ENCODE peak calls at places on chromosomes 4 and X, in four cellular contexts. N is ovary, V is left lung, G is kidney. L is an unnamed sample. For H3K4me1, the result is how much of the 10 kb centered on the place peaks cover.

GRCh38 chrX:2690856-2691542 is at the start of gene CD99:
- DNase-seq in N (peak), V (peak), G (peak), L (peak)

GRCh38 chr4:147772459-147772969 is 40.6 kb downstream of the ARHGAP10 start:
- DNase-seq in N (no peak), V (no peak), G (no peak), L (no peak)

GRCh38 chr4:40829586-40829985 is 79.8 kb downstream of the NSUN7 start:
- DNase-seq in N (no peak), V (no peak), G (no peak), L (no peak)

GRCh38 chrX:38627683-38628082 is 66.3 kb downstream of the TSPAN7 start:
- DNase-seq in N (no peak), V (no peak), G (no peak), L (no peak)

GRCh38 chrX:18210470-18210869 is 10.2 kb downstream of the BEND2 start:
- DNase-seq in N (no peak), V (no peak), G (no peak), L (no peak)

GRCh38 chr4:157052429-157053040 is 23.4 kb upstream of the GLRB start:
- DNase-seq in N (no peak), V (no peak), G (no peak), L (no peak)

GRCh38 chr4:151745727-151746231 is 15.0 kb downstream of the GATB start:
- DNase-seq in N (no peak), V (no peak), G (no peak), L (no peak)

GRCh38 chr4:1196421-1197183 is 24.2 kb upstream of the SPON2 start:
- DNase-seq in N (peak), V (peak), G (peak), L (peak)

GRCh38 chrX:29478336-29479069 is 736.9 kb upstream of the MAGEB2 start:
- DNase-seq in N (no peak), V (no peak), G (no peak), L (no peak)

GRCh38 chrX:136195247-136195646 is 47.9 kb downstream of the FHL1 start:
- DNase-seq in N (no peak), V (no peak), G (no peak), L (no peak)

GRCh38 chr4:83011779-83012630 is 1.4 kb upstream of the LIN54 start:
- DNase-seq in N (no peak), V (peak), G (no peak), L (no peak)

GRCh38 chr4:140569307-140569638 is 512 bp upstream of the UCP1 start:
- DNase-seq in N (no peak), V (no peak), G (no peak), L (no peak)

GRCh38 chr4:140568507-140569306 is at the start of gene UCP1:
- DNase-seq in N (peak), V (peak), G (peak), L (no peak)

GRCh38 chr4:140571620-140572019 is 2.9 kb upstream of the UCP1 start:
- DNase-seq in N (no peak), V (no peak), G (no peak), L (no peak)

GRCh38 chr4:140567722-140568121 is 1.0 kb downstream of the UCP1 start:
- DNase-seq in N (no peak), V (no peak), G (no peak), L (no peak)
- H3K4me3 ChIP-seq in N (no peak), V (no peak), G (peak), L (no peak)

GRCh38 chr4:25861951-25862410 is 807 bp downstream of the SEL1L3 start:
- DNase-seq in N (no peak), V (no peak), G (peak), L (no peak)

GRCh38 chr4:25863347-25863784 is 578 bp upstream of the SEL1L3 start:
- DNase-seq in N (no peak), V (peak), G (peak), L (no peak)

GRCh38 chr4:25865586-25865985 is 2.8 kb upstream of the SEL1L3 start:
- DNase-seq in N (no peak), V (no peak), G (peak), L (no peak)

GRCh38 chr4:25862411-25863346 is at the start of gene SEL1L3:
- DNase-seq in N (peak), V (peak), G (peak), L (no peak)

GRCh38 chr4:25863906-25864418 is 1.2 kb upstream of the SEL1L3 start:
- DNase-seq in N (no peak), V (no peak), G (no peak), L (no peak)
- H3K4me1 ChIP-seq in N (under half), V (under half), G (under half), L (under half)

GRCh38 chr4:33924239-33924638 is 2320.1 kb downstream of the ARAP2 start:
- DNase-seq in N (no peak), V (no peak), G (no peak), L (no peak)
- H3K4me3 ChIP-seq in N (no peak), V (no peak), G (no peak), L (no peak)

GRCh38 chr4:22240814-22241213 is 275.1 kb downstream of the ADGRA3 start:
- DNase-seq in N (no peak), V (no peak), G (no peak), L (no peak)

GRCh38 chr4:22246816-22247215 is 269.1 kb downstream of the ADGRA3 start:
- DNase-seq in N (no peak), V (no peak), G (no peak), L (no peak)

GRCh38 chr4:22241415-22241814 is 274.5 kb downstream of the ADGRA3 start:
- DNase-seq in N (no peak), V (no peak), G (no peak), L (no peak)

DNA sequence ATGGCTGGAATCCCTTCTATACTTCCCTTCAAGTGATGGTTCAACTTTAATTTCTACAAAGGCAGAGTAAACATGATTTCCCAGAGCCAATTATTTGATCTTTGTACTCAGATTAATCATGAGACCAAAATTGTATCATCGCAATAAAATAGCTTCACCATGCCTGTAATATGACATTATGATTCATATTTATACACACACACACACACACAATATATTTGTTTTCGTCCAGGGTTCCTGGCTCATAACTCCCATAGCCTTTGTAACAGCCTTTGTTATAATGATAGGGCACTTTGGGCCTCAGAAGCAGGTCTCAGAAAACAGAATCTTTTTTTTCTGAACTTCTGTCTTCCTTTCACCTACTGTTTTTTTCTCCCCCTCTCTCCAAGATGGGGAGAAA is 270.6 kb downstream of the ADGRA3 start:
- DNase-seq in N (no peak), V (no peak), G (no peak), L (no peak)
- H3K4me1 ChIP-seq in N (under half), V (under half), G (under half), L (under half)

GRCh38 chrX:40100537-40101429 is 3.0 kb upstream of the BCOR start:
- DNase-seq in N (no peak), V (no peak), G (no peak), L (no peak)
- H3K4me3 ChIP-seq in N (no peak), V (no peak), G (no peak), L (peak)

DNA sequence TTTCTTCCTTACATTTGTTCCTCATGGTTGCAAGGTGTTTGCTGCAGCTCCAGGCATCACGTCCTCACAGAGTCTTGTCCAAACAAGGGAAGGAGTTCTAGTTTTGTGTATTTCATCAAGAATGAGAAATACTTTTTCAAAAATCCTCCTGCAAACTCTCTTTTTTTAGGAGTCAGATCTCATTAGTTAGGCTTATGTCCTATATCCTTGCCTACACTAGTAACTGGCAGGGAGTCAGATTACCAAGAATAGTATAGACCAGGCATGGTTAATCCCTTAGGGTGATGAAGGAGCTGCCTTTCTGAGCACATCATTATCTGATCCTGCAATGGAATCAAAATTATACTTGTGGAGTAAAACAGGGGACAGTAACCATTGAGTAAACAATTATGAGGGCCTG is 160.4 kb downstream of the SHROOM3 start:
- DNase-seq in N (no peak), V (no peak), G (no peak), L (no peak)
- H3K4me1 ChIP-seq in N (under half), V (under half), G (under half), L (under half)

GRCh38 chrX:97835969-97836368 is 952.3 kb downstream of the RPA4 start:
- DNase-seq in N (no peak), V (no peak), G (no peak), L (no peak)
- H3K4me3 ChIP-seq in N (no peak), V (no peak), G (no peak), L (no peak)

GRCh38 chrX:154603438-154604430 is 15.3 kb downstream of the CTAG1B start:
- DNase-seq in N (no peak), V (no peak), G (no peak), L (peak)
- H3K4me1 ChIP-seq in N (under half), V (under half), G (under half), L (under half)

DNA sequence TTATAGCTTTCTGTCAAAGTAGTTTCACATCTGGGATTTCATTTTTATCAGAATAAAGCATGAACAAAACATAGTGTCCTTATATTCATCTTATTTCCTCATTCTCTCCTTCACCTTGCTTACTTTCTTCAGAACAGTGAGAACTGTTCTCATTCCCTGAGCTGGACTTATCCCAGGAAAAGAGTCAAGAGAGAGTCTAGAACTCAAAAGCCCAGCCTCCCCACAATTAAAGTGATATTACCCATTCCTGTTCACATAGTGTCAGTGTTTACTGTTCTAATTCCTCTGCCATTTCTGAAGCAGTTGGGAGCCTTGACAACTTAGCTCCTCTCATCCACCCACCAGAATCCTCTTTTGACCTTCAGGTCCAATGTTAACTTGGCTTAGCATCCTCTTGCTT is 42.9 kb downstream of the RASSF6 start:
- DNase-seq in N (no peak), V (no peak), G (no peak), L (no peak)
- H3K4me3 ChIP-seq in N (no peak), V (no peak), G (no peak), L (no peak)

L was measured in ascending aorta.